ENCODE peak calls at places on chromosomes 16 and 17, in four cellular contexts. Z, H, D and K are unnamed samples.

GRCh38 chr17:7046127-7046724 is 2.3 kb upstream of the SLC16A11 start:
- DNase-seq in H (no peak), D (no peak), Z (no peak), K (no peak)

GRCh38 chr17:61481421-61481820 is 29.2 kb downstream of the TBX4 start:
- DNase-seq in D (no peak), H (no peak), Z (no peak), K (no peak)

GRCh38 chr16:1906846-1907165 is 11.4 kb downstream of the HS3ST6 start:
- DNase-seq in H (no peak), D (no peak), Z (no peak), K (no peak)

GRCh38 chr16:67236551-67237395 is 9.8 kb downstream of the TMEM208 start:
- DNase-seq in H (peak), D (peak), Z (peak), K (no peak)

GRCh38 chr17:10323812-10324610 is 48.8 kb downstream of the MYH13 start:
- DNase-seq in H (no peak), Z (no peak), D (no peak), K (no peak)

GRCh38 chr17:28811594-28812135 is 30.9 kb downstream of the FAM222B start:
- DNase-seq in H (no peak), Z (no peak), D (no peak), K (no peak)

GRCh38 chr17:29042679-29043538 is at the start of gene PIPOX:
- DNase-seq in D (peak), H (no peak), Z (no peak), K (no peak)

GRCh38 chr17:1533649-1534325 is 17.4 kb upstream of the INPP5K start:
- DNase-seq in H (no peak), D (no peak), Z (no peak), K (no peak)

GRCh38 chr17:45307290-45308015 is 9.4 kb downstream of the MAP3K14 start:
- DNase-seq in D (no peak), Z (no peak), H (peak), K (no peak)

GRCh38 chr16:81798311-81799137 is 19.4 kb downstream of the PLCG2 start:
- DNase-seq in Z (no peak), D (no peak), H (no peak), K (no peak)

GRCh38 chr16:86884256-86884655 is 305.9 kb downstream of the FOXL1 start:
- DNase-seq in Z (no peak), H (no peak), D (no peak), K (no peak)

GRCh38 chr17:15392326-15392739 is 50.9 kb upstream of the TEKT3 start:
- DNase-seq in H (no peak), D (no peak), Z (no peak), K (no peak)

GRCh38 chr17:64091116-64091515 is 38.8 kb downstream of the ERN1 start:
- DNase-seq in D (no peak), Z (no peak), H (no peak), K (no peak)

GRCh38 chr16:10736926-10737625 is 6.6 kb upstream of the NUBP1 start:
- DNase-seq in D (peak), H (no peak), Z (peak), K (no peak)

GRCh38 chr17:57489321-57489720 is 233.0 kb downstream of the MSI2 start:
- DNase-seq in D (no peak), H (no peak), Z (no peak), K (no peak)

GRCh38 chr16:23131841-23132576 is 17.2 kb downstream of the USP31 start:
- DNase-seq in H (no peak), Z (no peak), D (no peak), K (no peak)

GRCh38 chr16:13560151-13560550 is 359.8 kb upstream of the ERCC4 start:
- DNase-seq in D (no peak), H (no peak), Z (no peak), K (no peak)

GRCh38 chr16:83109736-83110135 is 483.0 kb downstream of the CDH13 start:
- DNase-seq in H (no peak), Z (no peak), D (no peak), K (no peak)

GRCh38 chr17:45223541-45224528 is 2.1 kb downstream of the FMNL1 start:
- DNase-seq in H (no peak), D (no peak), Z (no peak), K (no peak)

GRCh38 chr17:250487-251300 is 69.2 kb upstream of the DOC2B start:
- DNase-seq in H (no peak), D (no peak), Z (no peak), K (no peak)

GRCh38 chr17:37310940-37311339 is 64.8 kb upstream of the C17orf78 start:
- DNase-seq in D (no peak), Z (no peak), H (no peak), K (no peak)

GRCh38 chr16:62277942-62278341 is 241.7 kb upstream of the CDH8 start:
- DNase-seq in H (no peak), D (no peak), Z (no peak), K (no peak)

GRCh38 chr16:88456356-88457292 is 3.5 kb downstream of the ZFPM1 start:
- DNase-seq in D (no peak), H (no peak), Z (peak), K (no peak)

GRCh38 chr17:57366558-57367351 is 110.4 kb downstream of the MSI2 start:
- DNase-seq in D (no peak), H (no peak), Z (no peak), K (no peak)

GRCh38 chr17:40813804-40814203 is 8.6 kb downstream of the KRT10 start:
- DNase-seq in H (no peak), Z (no peak), D (no peak), K (no peak)

GRCh38 chr17:31674717-31675349 is 184.2 kb downstream of the COPRS start:
- DNase-seq in D (no peak), Z (no peak), H (no peak), K (no peak)

GRCh38 chr16:30010817-30011504 is at the start of gene DOC2A:
- DNase-seq in H (peak), Z (no peak), D (no peak), K (no peak)

GRCh38 chr17:31093866-31094599 is 744 bp upstream of the NF1 start:
- DNase-seq in Z (no peak), H (no peak), D (no peak), K (no peak)

GRCh38 chr17:52986056-52986662 is 827.6 kb upstream of the CA10 start:
- DNase-seq in D (no peak), Z (no peak), H (no peak), K (no peak)

GRCh38 chr17:55612691-55613141 is 101.5 kb upstream of the SMIM36 start:
- DNase-seq in Z (no peak), H (no peak), D (no peak), K (no peak)

GRCh38 chr16:70754874-70755600 is 45.9 kb downstream of the VAC14 start:
- DNase-seq in H (peak), D (no peak), Z (no peak), K (no peak)

GRCh38 chr16:4976611-4977145 is 18.5 kb downstream of the SEC14L5 start:
- DNase-seq in Z (no peak), D (no peak), H (no peak), K (no peak)

GRCh38 chr16:4976079-4976478 is 17.9 kb downstream of the SEC14L5 start:
- DNase-seq in H (no peak), D (no peak), Z (no peak), K (no peak)

GRCh38 chr16:4970010-4970409 is 11.9 kb downstream of the SEC14L5 start:
- DNase-seq in Z (no peak), H (no peak), D (no peak), K (no peak)

GRCh38 chr16:4968879-4969278 is 10.7 kb downstream of the SEC14L5 start:
- DNase-seq in D (no peak), Z (no peak), H (no peak), K (no peak)

GRCh38 chr16:4972938-4973587 is 14.9 kb downstream of the SEC14L5 start:
- DNase-seq in Z (no peak), H (no peak), D (no peak), K (no peak)
- H3K27ac ChIP-seq in Z (no peak), H (no peak), D (no peak), K (no peak)

GRCh38 chr17:22454070-22454999 is 762.0 kb downstream of the KCNJ18 start:
- DNase-seq in D (no peak), Z (no peak), H (peak), K (no peak)
- TF ChIP-seq CTCF in D (no peak), Z (no peak), H (no peak), K (no peak)

GRCh38 chr16:85720319-85720637 is 30.6 kb downstream of the C16orf74 start:
- DNase-seq in H (no peak), D (no peak), Z (no peak), K (no peak)
- H3K4me3 ChIP-seq in H (no peak), D (no peak), Z (no peak), K (no peak)

GRCh38 chr16:616771-617586 is 13.8 kb upstream of the WFIKKN1 start:
- DNase-seq in H (peak), Z (no peak), D (no peak), K (no peak)
- H3K27ac ChIP-seq in H (peak), Z (no peak), D (no peak), K (no peak)

DNA sequence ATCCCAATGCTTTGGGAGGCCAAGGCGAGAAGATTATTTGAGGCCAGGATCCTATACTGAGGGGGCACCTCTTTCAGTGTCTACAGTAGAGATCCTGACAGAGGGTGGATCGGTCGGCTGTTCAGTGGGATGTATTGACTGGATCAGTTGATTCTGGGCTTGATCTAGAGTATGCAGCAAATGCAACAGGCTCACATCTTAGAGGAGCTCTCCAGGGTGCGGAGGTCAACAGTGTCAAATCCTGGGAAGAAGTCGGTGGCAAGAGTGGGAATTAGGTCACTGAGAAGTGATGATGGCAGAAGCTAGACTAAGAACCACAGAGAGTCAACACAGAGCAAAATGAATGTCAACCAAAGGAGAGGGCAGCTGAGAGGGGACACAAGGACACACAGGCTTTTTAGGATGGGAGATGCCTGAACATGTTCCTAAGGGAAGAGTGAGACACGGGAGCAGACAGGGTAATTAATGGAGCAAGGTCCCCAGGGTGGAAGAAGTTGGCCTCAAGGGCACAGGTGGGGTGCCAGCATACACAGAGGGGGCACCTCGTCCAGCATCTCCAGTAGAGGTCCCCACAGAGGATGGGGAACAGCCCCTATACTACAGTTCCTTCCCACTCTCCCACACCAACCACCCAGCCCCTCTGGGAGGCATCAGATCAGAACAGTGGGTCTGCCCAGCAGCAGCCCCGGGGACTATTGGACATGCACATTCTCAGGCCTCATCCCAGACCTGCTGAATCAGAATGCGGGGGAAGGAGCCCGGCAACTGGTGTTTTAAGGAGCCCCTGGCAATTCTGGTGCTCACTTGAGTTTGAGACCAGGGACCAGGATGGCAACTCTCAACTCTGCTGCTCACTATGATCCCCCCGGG is 10.0 kb upstream of the CYTH1 start:
- DNase-seq in H (no peak), D (no peak), Z (no peak), K (no peak)
- TF ChIP-seq CTCF in H (no peak), D (no peak), Z (no peak), K (no peak)

DNA sequence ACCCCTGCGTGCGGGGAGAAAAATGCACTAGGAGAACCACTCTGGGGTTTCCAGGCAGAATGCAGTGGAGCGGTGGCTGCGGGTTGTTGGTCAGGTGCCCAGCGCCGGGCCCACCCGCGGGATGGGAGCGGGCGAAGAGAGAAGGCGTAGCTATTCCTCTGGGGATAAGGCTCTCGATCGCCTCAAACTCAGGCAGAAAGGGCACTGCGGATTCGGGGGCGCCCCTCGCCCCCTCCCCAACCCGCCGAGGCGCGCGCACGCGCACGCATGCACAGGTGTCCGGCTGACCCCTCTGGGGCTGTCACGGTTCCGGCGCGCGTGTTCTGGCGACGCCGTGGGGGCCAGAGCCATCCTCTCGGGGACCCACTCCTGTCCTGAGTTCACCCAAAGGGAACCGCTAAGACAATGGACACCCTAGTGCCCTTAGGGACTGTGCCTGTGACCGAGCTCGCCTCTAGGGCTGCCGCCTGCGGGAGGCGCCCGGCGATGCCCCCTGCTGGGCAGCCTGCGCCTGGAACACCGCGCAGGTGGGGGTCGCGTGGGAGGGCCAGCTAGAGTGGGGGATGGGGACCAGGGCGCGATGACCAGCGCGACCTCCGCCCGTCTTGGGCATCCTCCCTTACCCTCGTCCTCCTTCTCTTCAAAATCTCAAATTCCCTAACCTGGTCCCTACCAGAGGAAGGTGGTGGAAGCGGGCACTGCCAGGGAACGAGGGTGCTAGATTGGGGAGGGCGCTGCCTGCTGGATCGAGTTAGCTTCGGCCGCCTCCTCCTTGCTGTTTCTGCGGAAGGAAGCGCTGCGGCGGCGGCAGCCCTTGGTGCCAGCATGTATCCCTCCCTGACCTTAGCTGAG is 14.4 kb upstream of the CBX8 start:
- DNase-seq in H (peak), D (no peak), Z (no peak), K (no peak)
- H3K4me3 ChIP-seq in H (no peak), D (peak), Z (no peak), K (no peak)

DNA sequence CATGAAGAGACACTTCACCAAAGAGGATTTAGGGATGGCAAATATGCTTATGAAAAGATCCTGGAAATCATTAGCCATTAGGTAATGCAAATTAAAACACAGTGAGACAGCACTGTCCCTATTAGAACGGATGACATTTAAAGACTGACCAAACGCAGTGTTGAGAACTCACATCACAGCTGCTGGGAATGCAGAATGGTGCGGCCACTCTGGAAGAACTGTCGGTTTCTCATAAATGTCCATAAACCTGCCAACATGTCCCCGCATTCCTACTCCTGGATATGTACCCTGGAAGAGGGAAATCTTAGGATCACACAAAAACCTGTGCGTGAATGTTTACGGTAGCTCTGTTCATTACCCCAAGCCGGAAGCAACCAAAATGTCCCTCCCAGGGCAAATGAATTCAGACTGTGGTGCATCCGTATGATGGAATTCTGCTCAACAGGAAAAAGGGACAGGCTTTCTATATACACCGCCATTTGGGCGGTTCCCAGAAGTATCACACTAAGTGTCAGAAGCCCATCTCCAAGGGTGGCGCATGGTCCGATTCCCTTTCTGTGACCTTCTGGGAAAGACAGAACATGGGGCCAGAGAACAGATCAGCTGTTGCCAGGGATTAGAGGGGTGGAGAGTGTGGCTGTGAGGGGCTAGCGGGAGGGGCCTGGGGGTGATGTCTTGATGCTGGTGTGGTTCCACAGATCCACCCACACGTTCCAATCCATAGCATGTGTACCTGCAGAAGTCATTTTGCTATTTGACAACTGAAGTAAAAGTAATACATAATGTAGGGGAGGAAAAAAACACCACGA is 197.2 kb upstream of the CHMP6 start:
- DNase-seq in H (no peak), D (no peak), Z (no peak), K (no peak)
- H3K27ac ChIP-seq in H (peak), D (no peak), Z (no peak), K (no peak)

GRCh38 chr17:79806863-79807720 is 10.2 kb upstream of the CBX8 start:
- DNase-seq in Z (no peak), H (no peak), D (no peak), K (no peak)

GRCh38 chr17:79811888-79812205 is 15.0 kb upstream of the CBX8 start:
- DNase-seq in Z (no peak), H (no peak), D (no peak), K (no peak)

GRCh38 chr17:79810138-79811027 is 13.5 kb upstream of the CBX8 start:
- DNase-seq in Z (peak), H (peak), D (no peak), K (no peak)

GRCh38 chr17:79809530-79810137 is 12.8 kb upstream of the CBX8 start:
- DNase-seq in D (no peak), H (peak), Z (no peak), K (no peak)

GRCh38 chr17:79808763-79809529 is 12.1 kb upstream of the CBX8 start:
- DNase-seq in H (peak), Z (no peak), D (no peak), K (no peak)
- TF ChIP-seq CTCF in H (peak), Z (no peak), D (peak), K (no peak)

DNA sequence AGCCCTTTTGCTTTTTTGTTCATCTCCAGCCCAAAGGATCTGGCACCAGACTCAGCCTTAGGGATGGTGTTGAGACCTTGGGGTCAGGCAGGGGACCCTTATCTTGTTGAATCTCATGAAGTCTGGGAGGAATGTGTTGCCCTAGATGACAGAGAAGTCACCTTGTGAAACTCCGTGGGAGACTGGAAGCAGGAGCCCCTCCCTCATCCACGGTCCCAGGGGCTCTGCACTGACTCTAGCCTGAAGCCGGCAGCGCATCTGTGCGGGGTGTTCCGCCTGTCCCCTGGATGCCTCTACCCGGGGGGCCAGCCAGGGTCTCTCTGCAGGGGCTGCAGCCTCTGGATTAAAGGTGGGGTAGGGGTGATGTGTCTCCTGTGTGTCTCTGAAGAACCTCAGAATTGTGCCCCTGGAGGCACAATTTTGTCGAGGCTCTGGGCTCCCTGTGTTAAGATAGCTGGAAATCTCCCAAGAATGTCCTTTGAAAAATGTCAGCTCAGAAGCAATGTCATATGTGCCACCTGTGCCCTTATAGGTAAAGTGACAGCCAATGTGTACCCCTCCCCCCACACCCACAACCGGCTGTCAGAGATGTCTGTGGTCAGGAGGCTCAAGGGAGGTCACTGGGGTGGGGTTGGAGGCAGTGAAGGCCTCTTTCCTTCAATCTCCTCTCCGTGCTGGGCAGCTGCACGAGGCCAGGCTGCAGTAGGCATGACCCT is 32.1 kb upstream of the CDC42EP4 start:
- DNase-seq in H (no peak), D (no peak), Z (no peak), K (no peak)
- H3K4me3 ChIP-seq in H (no peak), D (peak), Z (no peak), K (no peak)

GRCh38 chr16:50599494-50599893 is 51.3 kb downstream of the NKD1 start:
- DNase-seq in D (no peak), H (no peak), Z (no peak), K (no peak)
- H3K27ac ChIP-seq in D (no peak), H (peak), Z (no peak), K (peak)